ENCODE peak calls at places on chromosomes 3 and 15, in six cellular contexts. G, H, U, O, F and R are unnamed samples.

GRCh38 chr3:47355010-47355409 is 25.8 kb upstream of the PTPN23 start:
- DNase-seq in G (no peak), H (no peak), U (no peak), O (no peak), F (no peak), R (no peak)

GRCh38 chr3:139329364-139329850 is 14.4 kb upstream of the MRPS22 start:
- DNase-seq in G (peak; percentile 87), H (peak; percentile 61), U (peak; percentile 71), O (peak; percentile 86), F (peak; percentile 71), R (peak; percentile 80)

GRCh38 chr15:73858062-73858461 is 15.3 kb upstream of the TBC1D21 start:
- DNase-seq in G (no peak), H (no peak), U (no peak), O (no peak), F (no peak), R (no peak)

GRCh38 chr3:128439226-128439625 is 27.5 kb downstream of the DNAJB8 start:
- DNase-seq in G (no peak), H (no peak), U (no peak), O (no peak), F (no peak), R (no peak)

GRCh38 chr3:72031581-72031980 is 246.6 kb upstream of the PROK2 start:
- DNase-seq in G (no peak), H (no peak), U (no peak), O (no peak), F (peak; percentile 31), R (no peak)

GRCh38 chr15:78266229-78266628 is 1.9 kb downstream of the DNAJA4 start:
- DNase-seq in G (no peak), H (no peak), U (no peak), O (no peak), F (no peak), R (no peak)

GRCh38 chr3:23017800-23018199 is 185.3 kb upstream of the UBE2E2 start:
- DNase-seq in G (no peak), H (no peak), U (no peak), O (peak; percentile 7), F (peak; percentile 75), R (no peak)

GRCh38 chr3:15332405-15333098 is at the start of gene SH3BP5:
- DNase-seq in G (peak; percentile 88), H (peak; percentile 64), U (peak; percentile 80), O (peak; percentile 65), F (peak; percentile 37), R (no peak)

GRCh38 chr3:196135693-196136639 is 54.1 kb upstream of the TFRC start:
- DNase-seq in G (no peak), H (no peak), U (no peak), O (no peak), F (no peak), R (no peak)

GRCh38 chr3:57855943-57856342 is 99.8 kb downstream of the SLMAP start:
- DNase-seq in G (no peak), H (no peak), U (no peak), O (no peak), F (no peak), R (no peak)

GRCh38 chr3:9196009-9196408 is 53.4 kb downstream of the SRGAP3 start:
- DNase-seq in G (no peak), H (no peak), U (no peak), O (no peak), F (no peak), R (no peak)

GRCh38 chr15:82699726-82700125 is 9.9 kb downstream of the AP3B2 start:
- DNase-seq in G (no peak), H (no peak), U (no peak), O (no peak), F (no peak), R (no peak)

GRCh38 chr3:4279706-4280105 is 23.5 kb upstream of the SETMAR start:
- DNase-seq in G (no peak), H (no peak), U (no peak), O (no peak), F (no peak), R (no peak)

GRCh38 chr15:28881170-28881569 is 4.6 kb upstream of the APBA2 start:
- DNase-seq in G (no peak), H (no peak), U (no peak), O (no peak), F (no peak), R (no peak)

GRCh38 chr3:187019542-187020072 is 89.3 kb downstream of the ST6GAL1 start:
- DNase-seq in G (no peak), H (no peak), U (no peak), O (no peak), F (no peak), R (no peak)

GRCh38 chr3:101156787-101157345 is 163.5 kb downstream of the IMPG2 start:
- DNase-seq in G (no peak), H (no peak), U (no peak), O (no peak), F (no peak), R (no peak)